ENCODE peak calls at places on chromosome 11, in ten cellular contexts. One of them, this sample, is unnamed.

GRCh38 chr11:30683176-30683575 is 97.0 kb upstream of the MPPED2 start:
- DNase-seq in neural progenitor cell: no peak
- DNase-seq in A549: no peak
- DNase-seq in kidney epithelial cell: no peak
- DNase-seq in spleen: no peak
- DNase-seq in fibroblast of lung: peak
- DNase-seq in fibroblast of the aortic adventitia: no peak
- DNase-seq in right lobe of liver: no peak
- DNase-seq in AG09309: no peak
- DNase-seq in tibial artery: no peak
- DNase-seq in this sample: no peak

GRCh38 chr11:88404932-88405710 is 67.6 kb upstream of the CTSC start:
- DNase-seq in neural progenitor cell: no peak
- DNase-seq in A549: no peak
- DNase-seq in kidney epithelial cell: no peak
- DNase-seq in spleen: no peak
- DNase-seq in fibroblast of lung: no peak
- DNase-seq in fibroblast of the aortic adventitia: no peak
- DNase-seq in right lobe of liver: no peak
- DNase-seq in AG09309: no peak
- DNase-seq in tibial artery: no peak
- DNase-seq in this sample: no peak

GRCh38 chr11:41273908-41274307 is 185.5 kb downstream of the LRRC4C start:
- DNase-seq in neural progenitor cell: no peak
- DNase-seq in A549: no peak
- DNase-seq in kidney epithelial cell: no peak
- DNase-seq in spleen: no peak
- DNase-seq in fibroblast of lung: no peak
- DNase-seq in fibroblast of the aortic adventitia: no peak
- DNase-seq in right lobe of liver: no peak
- DNase-seq in AG09309: no peak
- DNase-seq in tibial artery: no peak
- DNase-seq in this sample: peak

GRCh38 chr11:131356201-131356600 is 14.2 kb upstream of the NTM start:
- DNase-seq in neural progenitor cell: no peak
- DNase-seq in A549: no peak
- DNase-seq in kidney epithelial cell: peak
- DNase-seq in spleen: no peak
- DNase-seq in fibroblast of lung: peak
- DNase-seq in fibroblast of the aortic adventitia: no peak
- DNase-seq in right lobe of liver: no peak
- DNase-seq in AG09309: no peak
- DNase-seq in tibial artery: no peak
- DNase-seq in this sample: no peak

GRCh38 chr11:65433657-65434056 is 11.1 kb downstream of the NEAT1 start:
- DNase-seq in neural progenitor cell: no peak
- DNase-seq in A549: no peak
- DNase-seq in kidney epithelial cell: no peak
- DNase-seq in spleen: no peak
- DNase-seq in fibroblast of lung: no peak
- DNase-seq in fibroblast of the aortic adventitia: peak
- DNase-seq in right lobe of liver: peak
- DNase-seq in AG09309: no peak
- DNase-seq in tibial artery: no peak
- DNase-seq in this sample: no peak

GRCh38 chr11:125433454-125434121 is 62.5 kb downstream of the FEZ1 start:
- DNase-seq in neural progenitor cell: peak
- DNase-seq in A549: peak
- DNase-seq in kidney epithelial cell: no peak
- DNase-seq in spleen: no peak
- DNase-seq in fibroblast of lung: peak
- DNase-seq in fibroblast of the aortic adventitia: peak
- DNase-seq in right lobe of liver: peak
- DNase-seq in AG09309: no peak
- DNase-seq in tibial artery: peak
- DNase-seq in this sample: peak

GRCh38 chr11:65388731-65389130 is 2.3 kb downstream of the FRMD8 start:
- DNase-seq in neural progenitor cell: no peak
- DNase-seq in A549: no peak
- DNase-seq in kidney epithelial cell: no peak
- DNase-seq in spleen: no peak
- DNase-seq in fibroblast of lung: no peak
- DNase-seq in fibroblast of the aortic adventitia: no peak
- DNase-seq in right lobe of liver: no peak
- DNase-seq in AG09309: no peak
- DNase-seq in tibial artery: no peak
- DNase-seq in this sample: no peak

GRCh38 chr11:60485987-60486386 is 6.6 kb upstream of the MS4A12 start:
- DNase-seq in neural progenitor cell: peak
- DNase-seq in A549: peak
- DNase-seq in kidney epithelial cell: no peak
- DNase-seq in spleen: peak
- DNase-seq in fibroblast of lung: no peak
- DNase-seq in fibroblast of the aortic adventitia: no peak
- DNase-seq in right lobe of liver: no peak
- DNase-seq in AG09309: no peak
- DNase-seq in tibial artery: no peak
- DNase-seq in this sample: no peak

GRCh38 chr11:116379185-116379828 is 393.5 kb downstream of the BUD13 start:
- DNase-seq in neural progenitor cell: peak
- DNase-seq in A549: no peak
- DNase-seq in kidney epithelial cell: no peak
- DNase-seq in spleen: no peak
- DNase-seq in fibroblast of lung: peak
- DNase-seq in fibroblast of the aortic adventitia: peak
- DNase-seq in right lobe of liver: no peak
- DNase-seq in AG09309: no peak
- DNase-seq in tibial artery: no peak
- DNase-seq in this sample: peak

GRCh38 chr11:122784325-122785155 is 53.8 kb upstream of the CRTAM start:
- DNase-seq in neural progenitor cell: no peak
- DNase-seq in A549: no peak
- DNase-seq in kidney epithelial cell: no peak
- DNase-seq in spleen: no peak
- DNase-seq in fibroblast of lung: peak
- DNase-seq in fibroblast of the aortic adventitia: peak
- DNase-seq in right lobe of liver: no peak
- DNase-seq in AG09309: peak
- DNase-seq in tibial artery: peak
- DNase-seq in this sample: no peak

DNA sequence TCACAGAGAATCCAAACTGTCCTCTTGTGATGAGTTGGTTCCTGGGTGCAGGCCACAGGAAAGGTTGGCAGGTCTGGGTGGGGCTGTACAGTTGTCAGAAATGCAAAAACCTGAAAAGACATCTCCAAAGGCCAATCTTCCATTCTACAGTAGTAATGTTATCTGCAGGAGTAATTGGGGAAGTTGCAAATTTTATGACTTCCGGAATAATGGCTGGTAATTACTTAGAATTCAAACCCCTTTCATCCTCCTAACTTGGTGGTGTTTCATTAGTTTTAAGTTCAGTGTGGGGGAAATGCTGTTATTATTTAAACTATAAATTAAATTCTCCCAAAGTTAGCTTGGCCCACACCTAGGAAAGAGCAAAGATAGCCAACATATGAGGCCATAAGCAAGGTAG is 64.7 kb upstream of the FAT3 start:
- DNase-seq in neural progenitor cell: no peak
- DNase-seq in A549: no peak
- DNase-seq in kidney epithelial cell: no peak
- DNase-seq in spleen: no peak
- DNase-seq in fibroblast of lung: no peak
- DNase-seq in fibroblast of the aortic adventitia: no peak
- DNase-seq in right lobe of liver: no peak
- DNase-seq in AG09309: no peak
- DNase-seq in tibial artery: no peak
- DNase-seq in this sample: no peak
- H3K4me3 ChIP-seq in neural progenitor cell: no peak
- H3K4me3 ChIP-seq in A549: no peak
- H3K4me3 ChIP-seq in kidney epithelial cell: no peak
- H3K4me3 ChIP-seq in spleen: no peak
- H3K4me3 ChIP-seq in fibroblast of lung: no peak
- H3K4me3 ChIP-seq in fibroblast of the aortic adventitia: no peak
- H3K4me3 ChIP-seq in right lobe of liver: no peak
- H3K4me3 ChIP-seq in AG09309: no peak
- H3K4me3 ChIP-seq in tibial artery: no peak
- H3K4me3 ChIP-seq in this sample: no peak

GRCh38 chr11:92211576-92212167 is 12.9 kb upstream of the FAT3 start:
- DNase-seq in neural progenitor cell: peak
- DNase-seq in A549: no peak
- DNase-seq in kidney epithelial cell: no peak
- DNase-seq in spleen: no peak
- DNase-seq in fibroblast of lung: peak
- DNase-seq in fibroblast of the aortic adventitia: no peak
- DNase-seq in right lobe of liver: peak
- DNase-seq in AG09309: peak
- DNase-seq in tibial artery: peak
- DNase-seq in this sample: peak
- TF ChIP-seq CTCF in neural progenitor cell: peak
- TF ChIP-seq CTCF in A549: peak
- TF ChIP-seq CTCF in kidney epithelial cell: peak
- TF ChIP-seq CTCF in spleen: no peak
- TF ChIP-seq CTCF in fibroblast of lung: peak
- TF ChIP-seq CTCF in fibroblast of the aortic adventitia: no peak
- TF ChIP-seq CTCF in right lobe of liver: peak
- TF ChIP-seq CTCF in AG09309: peak
- TF ChIP-seq CTCF in tibial artery: peak
- TF ChIP-seq CTCF in this sample: peak

DNA sequence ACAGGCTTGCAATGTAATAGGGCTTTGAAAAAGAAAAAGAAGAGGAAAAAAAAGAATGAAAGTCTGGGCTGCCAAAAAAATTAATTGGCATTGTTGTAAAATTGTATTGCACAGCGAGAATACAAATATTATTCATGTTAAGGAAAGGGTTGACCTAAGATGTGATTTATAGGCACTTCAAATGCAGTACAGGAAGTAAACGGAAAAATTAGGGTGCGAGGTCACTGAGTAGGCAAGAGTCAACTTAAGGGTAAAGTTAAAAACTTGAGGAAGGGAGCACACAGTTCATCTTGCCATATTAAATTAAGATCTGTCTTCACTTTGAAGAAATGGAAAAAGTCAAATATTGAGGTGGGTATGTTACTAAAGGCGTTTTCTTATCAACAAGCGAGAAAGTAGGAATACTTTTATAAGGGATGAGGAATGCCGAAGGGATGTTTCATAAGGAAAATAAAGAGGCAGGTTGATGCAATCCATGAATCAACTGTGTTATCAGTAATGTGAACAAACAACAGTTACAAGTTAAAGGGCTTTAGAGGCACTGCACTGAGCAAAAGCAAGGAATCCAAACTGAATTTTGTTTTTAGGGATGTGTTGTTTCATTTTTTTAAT is 123.0 kb downstream of the WT1 start:
- DNase-seq in neural progenitor cell: no peak
- DNase-seq in A549: peak
- DNase-seq in kidney epithelial cell: no peak
- DNase-seq in spleen: no peak
- DNase-seq in fibroblast of lung: peak
- DNase-seq in fibroblast of the aortic adventitia: peak
- DNase-seq in right lobe of liver: no peak
- DNase-seq in AG09309: no peak
- DNase-seq in tibial artery: no peak
- DNase-seq in this sample: no peak
- H3K4me3 ChIP-seq in neural progenitor cell: no peak
- H3K4me3 ChIP-seq in A549: peak
- H3K4me3 ChIP-seq in kidney epithelial cell: no peak
- H3K4me3 ChIP-seq in spleen: no peak
- H3K4me3 ChIP-seq in fibroblast of lung: no peak
- H3K4me3 ChIP-seq in fibroblast of the aortic adventitia: peak
- H3K4me3 ChIP-seq in right lobe of liver: no peak
- H3K4me3 ChIP-seq in AG09309: no peak
- H3K4me3 ChIP-seq in tibial artery: no peak
- H3K4me3 ChIP-seq in this sample: no peak

GRCh38 chr11:59173080-59173963 is 1.4 kb downstream of the DTX4 start:
- DNase-seq in neural progenitor cell: peak
- DNase-seq in A549: no peak
- DNase-seq in kidney epithelial cell: no peak
- DNase-seq in spleen: peak
- DNase-seq in fibroblast of lung: no peak
- DNase-seq in fibroblast of the aortic adventitia: no peak
- DNase-seq in right lobe of liver: peak
- DNase-seq in AG09309: no peak
- DNase-seq in tibial artery: no peak
- DNase-seq in this sample: peak

GRCh38 chr11:59173964-59174663 is 2.2 kb downstream of the DTX4 start:
- DNase-seq in neural progenitor cell: peak
- DNase-seq in A549: no peak
- DNase-seq in kidney epithelial cell: no peak
- DNase-seq in spleen: no peak
- DNase-seq in fibroblast of lung: no peak
- DNase-seq in fibroblast of the aortic adventitia: no peak
- DNase-seq in right lobe of liver: peak
- DNase-seq in AG09309: no peak
- DNase-seq in tibial artery: no peak
- DNase-seq in this sample: no peak

GRCh38 chr11:59172345-59173079 is 580 bp downstream of the DTX4 start:
- DNase-seq in neural progenitor cell: peak
- DNase-seq in A549: no peak
- DNase-seq in kidney epithelial cell: no peak
- DNase-seq in spleen: peak
- DNase-seq in fibroblast of lung: no peak
- DNase-seq in fibroblast of the aortic adventitia: no peak
- DNase-seq in right lobe of liver: peak
- DNase-seq in AG09309: no peak
- DNase-seq in tibial artery: no peak
- DNase-seq in this sample: no peak

GRCh38 chr11:59174664-59175033 is 2.7 kb downstream of the DTX4 start:
- DNase-seq in neural progenitor cell: no peak
- DNase-seq in A549: no peak
- DNase-seq in kidney epithelial cell: peak
- DNase-seq in spleen: no peak
- DNase-seq in fibroblast of lung: no peak
- DNase-seq in fibroblast of the aortic adventitia: no peak
- DNase-seq in right lobe of liver: peak
- DNase-seq in AG09309: peak
- DNase-seq in tibial artery: no peak
- DNase-seq in this sample: no peak

DNA sequence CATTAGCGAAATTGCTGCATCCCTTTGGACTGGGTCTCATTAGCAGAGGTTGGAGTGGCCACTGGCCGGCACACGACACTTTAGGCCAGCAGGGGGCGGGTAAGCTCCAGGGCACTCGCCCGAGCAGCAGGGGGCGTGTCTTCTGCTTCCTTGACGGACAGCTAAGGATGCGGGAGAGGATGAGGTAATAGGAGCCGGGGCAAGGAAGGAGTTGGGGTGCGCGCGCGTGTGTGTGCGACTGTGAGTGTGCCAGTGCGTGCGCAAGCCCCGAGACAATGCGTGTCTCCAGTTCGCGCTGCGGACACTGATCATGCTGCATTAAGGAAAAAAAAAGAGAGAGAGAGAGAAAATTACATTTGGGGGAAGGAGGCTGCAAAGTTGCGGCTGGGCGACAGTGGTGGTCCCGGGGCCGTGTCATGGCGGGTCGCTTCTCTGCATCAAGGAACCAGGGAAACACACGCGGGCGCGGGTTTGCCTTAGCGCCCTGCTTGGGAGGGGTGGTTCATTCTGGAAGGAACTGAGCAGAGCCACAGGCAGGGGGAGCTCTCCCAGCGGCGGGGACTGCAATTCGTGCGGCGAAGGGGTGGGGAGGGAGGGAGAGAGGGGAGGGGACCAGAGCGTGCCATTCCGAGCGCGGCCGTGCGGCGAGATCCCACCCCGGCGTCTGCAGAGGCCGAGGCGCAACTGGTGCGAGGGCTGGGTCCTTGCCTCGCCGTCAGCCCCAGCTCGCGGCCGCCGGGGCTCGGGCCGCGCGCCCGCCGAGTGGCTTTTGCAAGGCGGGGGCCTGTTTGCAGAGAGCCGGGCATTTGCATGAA is at the start of gene DTX4:
- DNase-seq in neural progenitor cell: peak
- DNase-seq in A549: peak
- DNase-seq in kidney epithelial cell: peak
- DNase-seq in spleen: peak
- DNase-seq in fibroblast of lung: peak
- DNase-seq in fibroblast of the aortic adventitia: peak
- DNase-seq in right lobe of liver: peak
- DNase-seq in AG09309: peak
- DNase-seq in tibial artery: peak
- DNase-seq in this sample: peak
- TF ChIP-seq CTCF in neural progenitor cell: peak
- TF ChIP-seq CTCF in A549: peak
- TF ChIP-seq CTCF in kidney epithelial cell: peak
- TF ChIP-seq CTCF in spleen: peak
- TF ChIP-seq CTCF in fibroblast of lung: peak
- TF ChIP-seq CTCF in fibroblast of the aortic adventitia: peak
- TF ChIP-seq CTCF in right lobe of liver: peak
- TF ChIP-seq CTCF in AG09309: peak
- TF ChIP-seq CTCF in tibial artery: peak
- TF ChIP-seq CTCF in this sample: peak

This sample was measured in heart left ventricle.